ENCODE peak calls at places on chromosomes 11 and 22, in four cellular contexts. J is H1, M is HepG2, L is GM12878. F is an unnamed sample.

GRCh38 chr11:27757953-27758352 is 57.7 kb upstream of the BDNF start:
- DNase-seq in J (no peak), M (no peak), L (no peak), F (no peak)

GRCh38 chr11:76669901-76670474 is 559 bp downstream of the LRRC32 start:
- DNase-seq in J (no peak), M (no peak), L (no peak), F (no peak)

GRCh38 chr22:19122752-19123492 is 710 bp upstream of the DGCR2 start:
- DNase-seq in J (no peak), M (no peak), L (no peak), F (peak; percentile 57)

GRCh38 chr11:111925953-111926352 is 7.2 kb downstream of the C11orf52 start:
- DNase-seq in J (no peak), M (no peak), L (no peak), F (no peak)

GRCh38 chr11:24043842-24044241 is 453.0 kb upstream of the LUZP2 start:
- DNase-seq in J (no peak), M (no peak), L (no peak), F (no peak)

GRCh38 chr11:46390331-46391171 is 1.0 kb downstream of the CHRM4 start:
- DNase-seq in J (peak; percentile 77), M (no peak), L (no peak), F (no peak)

GRCh38 chr11:105244157-105244820 is 104.7 kb upstream of the CARD18 start:
- DNase-seq in J (no peak), M (no peak), L (no peak), F (no peak)

GRCh38 chr11:47593492-47593933 is 698 bp downstream of the C1QTNF4 start:
- DNase-seq in J (no peak), M (no peak), L (no peak), F (no peak)

GRCh38 chr11:130729678-130730300 is 186.5 kb downstream of the SNX19 start:
- DNase-seq in J (no peak), M (no peak), L (no peak), F (no peak)

GRCh38 chr11:122796128-122796717 is 42.1 kb upstream of the CRTAM start:
- DNase-seq in J (peak; percentile 92), M (peak; percentile 9), L (no peak), F (peak; percentile 73)

GRCh38 chr11:120210651-120211521 is at the start of gene OAF:
- DNase-seq in J (peak; percentile 85), M (peak; percentile 86), L (no peak), F (peak; percentile 83)

GRCh38 chr11:123298488-123299447 is 103.7 kb upstream of the CLMP start:
- DNase-seq in J (peak; percentile 48), M (no peak), L (no peak), F (no peak)

GRCh38 chr11:103596323-103596722 is 440.1 kb upstream of the DDI1 start:
- DNase-seq in J (no peak), M (no peak), L (no peak), F (no peak)

GRCh38 chr11:35316161-35316560 is 103.2 kb downstream of the SLC1A2 start:
- DNase-seq in J (no peak), M (no peak), L (no peak), F (no peak)

GRCh38 chr11:1573847-1574255 is 1.8 kb upstream of the DUSP8 start:
- DNase-seq in J (peak; percentile 83), M (no peak), L (no peak), F (no peak)

GRCh38 chr11:133747409-133747808 is 97.9 kb downstream of the SPATA19 start:
- DNase-seq in J (no peak), M (no peak), L (no peak), F (no peak)

GRCh38 chr11:107587306-107587979 is 3.5 kb upstream of the ELMOD1 start:
- DNase-seq in J (no peak), M (no peak), L (no peak), F (no peak)

GRCh38 chr11:106482920-106483761 is 405.7 kb downstream of the AASDHPPT start:
- DNase-seq in J (no peak), M (peak; percentile 31), L (no peak), F (no peak)

GRCh38 chr11:57200937-57201336 is 19.2 kb downstream of the LRRC55 start:
- DNase-seq in J (no peak), M (no peak), L (no peak), F (no peak)

GRCh38 chr11:8809605-8810272 is 101.2 kb upstream of the AKIP1 start:
- DNase-seq in J (no peak), M (peak; percentile 24), L (no peak), F (no peak)

GRCh38 chr11:122486793-122487495 is 168.6 kb upstream of the UBASH3B start:
- DNase-seq in J (peak; percentile 81), M (no peak), L (no peak), F (no peak)

GRCh38 chr22:39819429-39819828 is 74.1 kb downstream of the ENTHD1 start:
- DNase-seq in J (no peak), M (no peak), L (no peak), F (no peak)

GRCh38 chr11:77130763-77131513 is 2.9 kb downstream of the MYO7A start:
- DNase-seq in J (no peak), M (peak; percentile 82), L (no peak), F (no peak)

GRCh38 chr11:68891356-68891948 is 12.2 kb downstream of the MRPL21 start:
- DNase-seq in J (no peak), M (no peak), L (no peak), F (no peak)

GRCh38 chr22:25666308-25666707 is 75.7 kb upstream of the MYO18B start:
- DNase-seq in J (no peak), M (peak; percentile 95), L (no peak), F (no peak)

GRCh38 chr22:49968831-49969661 is 8.5 kb downstream of the PIM3 start:
- DNase-seq in J (peak; percentile 49), M (no peak), L (no peak), F (no peak)

GRCh38 chr11:63599211-63600122 is 14.8 kb downstream of the PLAAT3 start:
- DNase-seq in J (no peak), M (no peak), L (no peak), F (no peak)

GRCh38 chr11:20407344-20407743 is 19.8 kb downstream of the PRMT3 start:
- DNase-seq in J (no peak), M (no peak), L (no peak), F (no peak)

GRCh38 chr11:85749287-85749834 is 61.6 kb downstream of the SYTL2 start:
- DNase-seq in J (no peak), M (no peak), L (no peak), F (no peak)
- TF ChIP-seq SP1 in J (no peak), M (no peak), L (no peak), F (no peak)

DNA sequence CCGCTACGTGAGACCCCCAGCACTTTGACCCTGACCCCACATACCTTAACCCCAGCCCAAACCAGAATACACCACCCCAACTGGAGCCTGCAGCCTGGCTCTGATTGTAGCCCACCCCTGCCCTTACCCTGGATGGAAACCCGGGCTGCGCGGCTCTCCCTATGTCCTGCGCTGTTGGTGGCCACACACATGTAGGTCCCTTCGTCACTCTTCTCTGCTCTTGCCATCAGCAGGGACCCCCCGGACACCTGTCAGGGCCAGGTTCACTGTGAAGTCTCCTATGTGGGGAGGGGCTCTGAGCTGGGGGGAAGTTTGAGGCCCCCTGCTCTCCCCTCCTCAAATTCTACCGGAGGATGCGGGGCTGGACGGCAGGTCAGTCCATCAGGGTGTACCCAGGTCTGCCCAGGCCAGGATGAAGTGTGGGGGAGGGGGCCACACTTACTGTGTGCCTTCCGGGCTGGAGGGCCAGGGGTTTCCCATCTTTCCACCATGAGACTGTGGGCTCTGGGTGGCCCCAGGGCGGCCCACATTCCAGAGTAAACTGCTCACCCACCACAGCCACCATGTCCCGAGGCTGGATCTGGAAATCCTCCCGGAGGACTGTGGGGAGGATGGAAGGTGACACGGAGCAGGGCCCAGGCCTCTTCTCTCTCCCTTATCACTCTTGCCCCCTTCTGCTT is 1.5 kb downstream of the ROBO4 start:
- DNase-seq in J (peak; percentile 37), M (no peak), L (no peak), F (no peak)
- TF ChIP-seq SUZ12 in J (no peak), M (no peak), L (no peak), F (no peak)

GRCh38 chr11:126160345-126161145 is 50.9 kb downstream of the RPUSD4 start:
- DNase-seq in J (no peak), M (no peak), L (no peak), F (no peak)

GRCh38 chr11:126162286-126163030 is 49.0 kb downstream of the RPUSD4 start:
- DNase-seq in J (no peak), M (no peak), L (no peak), F (no peak)

GRCh38 chr11:126163074-126163700 is 48.3 kb downstream of the RPUSD4 start:
- DNase-seq in J (no peak), M (peak; percentile 68), L (no peak), F (no peak)

GRCh38 chr11:126159719-126160344 is 51.6 kb downstream of the RPUSD4 start:
- DNase-seq in J (peak; percentile 76), M (no peak), L (no peak), F (peak; percentile 47)

GRCh38 chr11:126161146-126161458 is 50.3 kb downstream of the RPUSD4 start:
- DNase-seq in J (no peak), M (no peak), L (no peak), F (no peak)
- TF ChIP-seq SP1 in J (no peak), M (no peak), L (no peak), F (no peak)

GRCh38 chr11:29173660-29174062 is 843.2 kb downstream of the KCNA4 start:
- DNase-seq in J (no peak), M (peak; percentile 2), L (no peak), F (no peak)
- TF ChIP-seq SUZ12 in J (no peak), M (no peak), L (no peak), F (no peak)

DNA sequence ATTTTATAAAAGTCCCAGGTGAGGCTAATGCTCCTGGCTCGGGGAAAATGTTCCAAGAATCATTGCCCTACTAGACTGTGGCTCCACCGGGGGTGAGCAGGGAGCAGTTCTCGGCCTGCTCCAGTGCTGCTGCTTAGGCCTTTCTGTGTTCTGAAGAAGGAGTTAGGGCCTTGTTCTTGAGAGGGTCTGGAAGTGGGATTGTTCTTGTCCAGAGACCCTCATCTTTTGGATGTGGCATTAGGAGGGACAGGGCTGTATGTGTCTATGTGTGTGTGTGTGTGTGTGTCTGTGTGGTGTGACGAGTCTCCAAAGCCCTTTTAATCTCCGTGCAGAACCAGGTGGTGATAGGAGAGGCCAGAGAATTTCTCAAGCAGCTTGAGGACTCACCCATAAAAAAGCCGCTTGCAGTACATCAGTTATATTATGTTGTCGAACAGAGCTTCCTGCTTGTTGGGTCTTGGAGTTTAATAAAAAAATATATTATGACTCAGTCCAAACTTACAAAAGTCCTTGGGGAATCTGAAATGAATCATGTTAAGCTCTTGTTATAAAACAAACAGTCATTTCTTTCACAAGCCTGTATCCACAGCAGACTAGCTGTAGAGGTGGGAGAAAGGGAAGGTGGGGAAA is 196.5 kb downstream of the TENM4 start:
- DNase-seq in J (no peak), M (no peak), L (no peak), F (no peak)
- TF ChIP-seq SP1 in J (no peak), M (no peak), L (no peak), F (no peak)

GRCh38 chr22:20752104-20752741 is 21.7 kb upstream of the SERPIND1 start:
- DNase-seq in J (no peak), M (no peak), L (no peak), F (no peak)

GRCh38 chr22:20749453-20749852 is 24.5 kb upstream of the SERPIND1 start:
- DNase-seq in J (no peak), M (no peak), L (no peak), F (no peak)

GRCh38 chr22:20748820-20749428 is 25.0 kb upstream of the SERPIND1 start:
- DNase-seq in J (no peak), M (no peak), L (peak; percentile 82), F (no peak)

GRCh38 chr22:20751185-20751851 is 22.6 kb upstream of the SERPIND1 start:
- DNase-seq in J (peak; percentile 70), M (no peak), L (no peak), F (no peak)

GRCh38 chr22:20750461-20751184 is 23.3 kb upstream of the SERPIND1 start:
- DNase-seq in J (no peak), M (no peak), L (peak; percentile 59), F (no peak)
- TF ChIP-seq SUZ12 in J (no peak), M (no peak), L (no peak), F (no peak)